ENCODE peak calls at places on chromosomes 13 and 19, in five cellular contexts. One of them, this sample, is unnamed.

GRCh38 chr19:8320564-8321066 is 560 bp downstream of the NDUFA7 start:
- DNase-seq in iPS-NIHi11: no peak
- DNase-seq in progenitor cell of endocrine pancreas: no peak
- DNase-seq in LoVo: no peak
- DNase-seq in stimulated activated CD8-positive, alpha-beta memory T cell treated with anti-CD3 and anti-CD28 coated beads, Interleukin-12 subunit alpha, Interleukin-12 subunit beta, amount 100 ng/mL, for 4 hours: no peak
- DNase-seq in this sample: no peak

GRCh38 chr19:30420881-30421280 is 48.7 kb downstream of the ZNF536 start:
- DNase-seq in LoVo: no peak
- DNase-seq in progenitor cell of endocrine pancreas: no peak
- DNase-seq in stimulated activated CD8-positive, alpha-beta memory T cell treated with anti-CD3 and anti-CD28 coated beads, Interleukin-12 subunit alpha, Interleukin-12 subunit beta, amount 100 ng/mL, for 4 hours: no peak
- DNase-seq in iPS-NIHi11: no peak
- DNase-seq in this sample: no peak

GRCh38 chr13:48633695-48634094 is 20.0 kb upstream of the CYSLTR2 start:
- DNase-seq in progenitor cell of endocrine pancreas: no peak
- DNase-seq in iPS-NIHi11: no peak
- DNase-seq in LoVo: no peak
- DNase-seq in stimulated activated CD8-positive, alpha-beta memory T cell treated with anti-CD3 and anti-CD28 coated beads, Interleukin-12 subunit alpha, Interleukin-12 subunit beta, amount 100 ng/mL, for 4 hours: no peak
- DNase-seq in this sample: no peak

GRCh38 chr13:110346661-110347067 is 39.6 kb downstream of the COL4A2 start:
- DNase-seq in progenitor cell of endocrine pancreas: no peak
- DNase-seq in LoVo: peak
- DNase-seq in stimulated activated CD8-positive, alpha-beta memory T cell treated with anti-CD3 and anti-CD28 coated beads, Interleukin-12 subunit alpha, Interleukin-12 subunit beta, amount 100 ng/mL, for 4 hours: no peak
- DNase-seq in iPS-NIHi11: no peak
- DNase-seq in this sample: no peak

GRCh38 chr13:107079423-107080099 is 511.6 kb upstream of the ARGLU1 start:
- DNase-seq in stimulated activated CD8-positive, alpha-beta memory T cell treated with anti-CD3 and anti-CD28 coated beads, Interleukin-12 subunit alpha, Interleukin-12 subunit beta, amount 100 ng/mL, for 4 hours: no peak
- DNase-seq in iPS-NIHi11: no peak
- DNase-seq in progenitor cell of endocrine pancreas: no peak
- DNase-seq in LoVo: no peak
- DNase-seq in this sample: no peak

GRCh38 chr13:33087790-33088189 is 71.6 kb downstream of the KL start:
- DNase-seq in progenitor cell of endocrine pancreas: no peak
- DNase-seq in LoVo: peak
- DNase-seq in iPS-NIHi11: no peak
- DNase-seq in stimulated activated CD8-positive, alpha-beta memory T cell treated with anti-CD3 and anti-CD28 coated beads, Interleukin-12 subunit alpha, Interleukin-12 subunit beta, amount 100 ng/mL, for 4 hours: no peak
- DNase-seq in this sample: no peak

GRCh38 chr13:108789476-108789875 is 160.1 kb downstream of the MYO16 start:
- DNase-seq in stimulated activated CD8-positive, alpha-beta memory T cell treated with anti-CD3 and anti-CD28 coated beads, Interleukin-12 subunit alpha, Interleukin-12 subunit beta, amount 100 ng/mL, for 4 hours: no peak
- DNase-seq in iPS-NIHi11: no peak
- DNase-seq in LoVo: no peak
- DNase-seq in progenitor cell of endocrine pancreas: no peak
- DNase-seq in this sample: no peak

GRCh38 chr13:43864921-43865320 is 14.6 kb downstream of the CCDC122 start:
- DNase-seq in progenitor cell of endocrine pancreas: no peak
- DNase-seq in stimulated activated CD8-positive, alpha-beta memory T cell treated with anti-CD3 and anti-CD28 coated beads, Interleukin-12 subunit alpha, Interleukin-12 subunit beta, amount 100 ng/mL, for 4 hours: no peak
- DNase-seq in iPS-NIHi11: no peak
- DNase-seq in LoVo: no peak
- DNase-seq in this sample: no peak

GRCh38 chr13:113044431-113045114 is 61.0 kb upstream of the F7 start:
- DNase-seq in progenitor cell of endocrine pancreas: no peak
- DNase-seq in stimulated activated CD8-positive, alpha-beta memory T cell treated with anti-CD3 and anti-CD28 coated beads, Interleukin-12 subunit alpha, Interleukin-12 subunit beta, amount 100 ng/mL, for 4 hours: no peak
- DNase-seq in iPS-NIHi11: no peak
- DNase-seq in LoVo: no peak
- DNase-seq in this sample: no peak

GRCh38 chr19:1154731-1155351 is 19.2 kb downstream of the SBNO2 start:
- DNase-seq in progenitor cell of endocrine pancreas: no peak
- DNase-seq in stimulated activated CD8-positive, alpha-beta memory T cell treated with anti-CD3 and anti-CD28 coated beads, Interleukin-12 subunit alpha, Interleukin-12 subunit beta, amount 100 ng/mL, for 4 hours: no peak
- DNase-seq in iPS-NIHi11: no peak
- DNase-seq in LoVo: peak
- DNase-seq in this sample: peak

GRCh38 chr19:43429395-43429794 is 14.7 kb downstream of the TEX101 start:
- DNase-seq in iPS-NIHi11: no peak
- DNase-seq in LoVo: no peak
- DNase-seq in progenitor cell of endocrine pancreas: no peak
- DNase-seq in stimulated activated CD8-positive, alpha-beta memory T cell treated with anti-CD3 and anti-CD28 coated beads, Interleukin-12 subunit alpha, Interleukin-12 subunit beta, amount 100 ng/mL, for 4 hours: no peak
- DNase-seq in this sample: no peak

GRCh38 chr19:958967-959685 is 25.0 kb upstream of the WDR18 start:
- DNase-seq in LoVo: no peak
- DNase-seq in progenitor cell of endocrine pancreas: no peak
- DNase-seq in iPS-NIHi11: no peak
- DNase-seq in stimulated activated CD8-positive, alpha-beta memory T cell treated with anti-CD3 and anti-CD28 coated beads, Interleukin-12 subunit alpha, Interleukin-12 subunit beta, amount 100 ng/mL, for 4 hours: peak
- DNase-seq in this sample: no peak

GRCh38 chr13:38905861-38906260 is 84.8 kb downstream of the STOML3 start:
- DNase-seq in progenitor cell of endocrine pancreas: no peak
- DNase-seq in LoVo: no peak
- DNase-seq in stimulated activated CD8-positive, alpha-beta memory T cell treated with anti-CD3 and anti-CD28 coated beads, Interleukin-12 subunit alpha, Interleukin-12 subunit beta, amount 100 ng/mL, for 4 hours: no peak
- DNase-seq in iPS-NIHi11: no peak
- DNase-seq in this sample: no peak

GRCh38 chr19:43779820-43780219 is 953 bp downstream of the KCNN4 start:
- DNase-seq in progenitor cell of endocrine pancreas: no peak
- DNase-seq in iPS-NIHi11: no peak
- DNase-seq in LoVo: no peak
- DNase-seq in stimulated activated CD8-positive, alpha-beta memory T cell treated with anti-CD3 and anti-CD28 coated beads, Interleukin-12 subunit alpha, Interleukin-12 subunit beta, amount 100 ng/mL, for 4 hours: no peak
- DNase-seq in this sample: no peak

GRCh38 chr13:39016789-39017188 is 21.1 kb downstream of the PROSER1 start:
- DNase-seq in LoVo: no peak
- DNase-seq in stimulated activated CD8-positive, alpha-beta memory T cell treated with anti-CD3 and anti-CD28 coated beads, Interleukin-12 subunit alpha, Interleukin-12 subunit beta, amount 100 ng/mL, for 4 hours: no peak
- DNase-seq in progenitor cell of endocrine pancreas: no peak
- DNase-seq in iPS-NIHi11: peak
- DNase-seq in this sample: no peak

GRCh38 chr13:41315466-41316047 is 4.5 kb downstream of the NAA16 start:
- DNase-seq in progenitor cell of endocrine pancreas: no peak
- DNase-seq in stimulated activated CD8-positive, alpha-beta memory T cell treated with anti-CD3 and anti-CD28 coated beads, Interleukin-12 subunit alpha, Interleukin-12 subunit beta, amount 100 ng/mL, for 4 hours: no peak
- DNase-seq in iPS-NIHi11: no peak
- DNase-seq in LoVo: no peak
- DNase-seq in this sample: no peak

GRCh38 chr13:29859971-29860370 is 9.6 kb upstream of the UBL3 start:
- DNase-seq in progenitor cell of endocrine pancreas: no peak
- DNase-seq in stimulated activated CD8-positive, alpha-beta memory T cell treated with anti-CD3 and anti-CD28 coated beads, Interleukin-12 subunit alpha, Interleukin-12 subunit beta, amount 100 ng/mL, for 4 hours: no peak
- DNase-seq in LoVo: no peak
- DNase-seq in iPS-NIHi11: no peak
- DNase-seq in this sample: no peak